ENCODE peak calls at places on chromosome 4, in seven cellular contexts. G, H, O, Y, T, A and E are unnamed samples.
A peak's percentile ranks its signal among the peaks of the same experiment; 100 is the strongest.

GRCh38 chr4:62661821-62662220 is 1461.7 kb downstream of the ADGRL3 start:
- DNase-seq in O (no peak), A (no peak), T (no peak), G (no peak), H (no peak), Y (no peak), E (no peak)

GRCh38 chr4:130141651-130142050 is 1045.7 kb downstream of the C4orf33 start:
- DNase-seq in H (no peak), O (no peak), A (no peak), G (no peak), Y (no peak), T (no peak), E (no peak)

GRCh38 chr4:181860157-181860556 is 383.0 kb upstream of the TENM3 start:
- DNase-seq in T (no peak), G (peak; percentile 55), H (peak; percentile 80), A (no peak), O (peak; percentile 29), Y (peak; percentile 27), E (peak; percentile 39)

GRCh38 chr4:88318751-88319350 is 34.5 kb upstream of the PPM1K start:
- DNase-seq in G (no peak), H (no peak), T (peak; percentile 75), O (no peak), Y (no peak), A (no peak), E (no peak)

GRCh38 chr4:7197910-7198309 is 5.6 kb downstream of the SORCS2 start:
- DNase-seq in H (no peak), O (no peak), G (no peak), T (no peak), A (no peak), Y (no peak), E (no peak)

GRCh38 chr4:14749910-14750309 is 252.4 kb upstream of the CPEB2 start:
- DNase-seq in Y (peak; percentile 8), T (peak; percentile 56), O (peak; percentile 34), H (no peak), G (peak; percentile 38), A (peak; percentile 29), E (no peak)

GRCh38 chr4:183438458-183439113 is 5.8 kb upstream of the CDKN2AIP start:
- DNase-seq in A (no peak), H (no peak), G (no peak), T (peak; percentile 100), O (peak; percentile 89), Y (peak; percentile 66), E (peak; percentile 45)

GRCh38 chr4:127995776-127996175 is 30.6 kb downstream of the ABHD18 start:
- DNase-seq in H (peak; percentile 11), Y (no peak), O (peak; percentile 34), T (peak; percentile 81), G (no peak), A (no peak), E (no peak)

GRCh38 chr4:149987330-149987751 is 90.9 kb upstream of the DCLK2 start:
- DNase-seq in G (peak; percentile 31), Y (peak; percentile 57), O (peak; percentile 27), A (no peak), T (no peak), H (no peak), E (no peak)
- H3K4me3 ChIP-seq in G (no peak overlapping the region), Y (no peak overlapping the region), O (no peak overlapping the region), A (no peak overlapping the region), T (no peak overlapping the region), H (no peak overlapping the region), E (no peak overlapping the region)

GRCh38 chr4:180449395-180449956 is 1793.7 kb upstream of the TENM3 start:
- DNase-seq in G (peak; percentile 55), A (no peak), Y (peak; percentile 27), O (peak; percentile 24), T (peak; percentile 0), H (no peak), E (peak; percentile 8)
- H3K4me3 ChIP-seq in G (peak overlapping the region; percentile 6), A (no peak overlapping the region), Y (no peak overlapping the region), O (no peak overlapping the region), T (no peak overlapping the region), H (no peak overlapping the region), E (no peak overlapping the region)

GRCh38 chr4:23438764-23439163 is 451.1 kb downstream of the PPARGC1A start:
- DNase-seq in Y (no peak), G (no peak), T (peak; percentile 28), H (no peak), O (peak; percentile 12), A (no peak), E (no peak)
- H3K4me3 ChIP-seq in Y (no peak overlapping the region), G (no peak overlapping the region), T (no peak overlapping the region), H (no peak overlapping the region), O (no peak overlapping the region), A (no peak overlapping the region), E (no peak overlapping the region)

DNA sequence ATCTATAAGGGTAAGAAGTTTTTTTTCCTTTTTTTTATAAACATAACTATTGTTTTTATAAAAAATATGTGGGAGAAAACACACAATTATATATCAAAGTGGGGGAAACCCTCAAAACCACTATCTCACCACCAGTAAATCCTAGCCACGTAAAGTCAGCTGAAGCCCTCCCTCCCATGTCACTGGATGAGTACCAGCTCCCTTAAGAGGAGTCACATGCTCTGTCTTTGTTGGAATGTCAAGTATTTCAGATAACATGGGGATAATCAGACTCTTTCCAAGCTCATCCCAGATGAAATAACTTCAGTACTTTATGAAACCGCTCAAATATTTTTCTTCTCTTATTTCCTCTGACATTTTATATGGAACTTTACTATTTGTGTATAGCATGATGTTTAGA is 2.4 kb downstream of the MYOZ2 start:
- DNase-seq in O (no peak), G (peak; percentile 64), Y (peak; percentile 69), A (no peak), H (no peak), T (no peak), E (no peak)
- H3K4me3 ChIP-seq in O (no peak overlapping the region), G (no peak overlapping the region), Y (no peak overlapping the region), A (peak overlapping the region; percentile 66), H (no peak overlapping the region), T (no peak overlapping the region), E (no peak overlapping the region)

GRCh38 chr4:73734405-73735070 is 5.8 kb upstream of the CXCL8 start:
- DNase-seq in Y (peak; percentile 71), G (no peak), T (no peak), H (no peak), O (peak; percentile 46), A (no peak), E (no peak)
- H3K4me3 ChIP-seq in Y (no peak overlapping the region), G (no peak overlapping the region), T (no peak overlapping the region), H (no peak overlapping the region), O (no peak overlapping the region), A (no peak overlapping the region), E (no peak overlapping the region)

DNA sequence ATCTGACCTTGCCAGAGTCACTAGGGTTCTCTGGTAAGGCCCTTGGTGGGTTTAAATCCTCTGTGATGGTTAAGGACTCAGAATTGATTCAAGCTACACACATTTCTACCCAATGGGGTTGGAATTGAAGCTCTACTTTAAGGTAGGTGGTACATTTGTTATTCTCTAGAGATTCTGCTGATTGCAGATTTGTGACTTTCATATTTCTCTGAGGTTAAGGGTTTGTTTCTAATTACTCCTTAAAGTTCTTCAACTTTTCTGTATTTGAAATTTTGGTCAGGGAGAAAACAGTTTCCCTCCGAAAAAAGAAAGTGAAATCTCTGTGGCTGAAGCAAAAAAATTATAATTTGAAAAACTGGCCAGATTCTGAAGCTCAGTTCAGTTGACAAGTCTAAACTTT is 25.8 kb upstream of the USP46 start:
- DNase-seq in H (no peak), T (no peak), O (no peak), A (no peak), G (no peak), Y (no peak), E (no peak)
- H3K4me3 ChIP-seq in H (no peak overlapping the region), T (no peak overlapping the region), O (no peak overlapping the region), A (no peak overlapping the region), G (no peak overlapping the region), Y (no peak overlapping the region), E (no peak overlapping the region)

GRCh38 chr4:94490437-94490836 is 38.7 kb downstream of the PDLIM5 start:
- DNase-seq in O (no peak), A (no peak), G (no peak), Y (no peak), H (no peak), T (no peak), E (no peak)

GRCh38 chr4:94486372-94486801 is 34.6 kb downstream of the PDLIM5 start:
- DNase-seq in G (no peak), H (no peak), A (no peak), T (peak; percentile 65), Y (peak; percentile 62), O (peak; percentile 64), E (peak; percentile 32)

GRCh38 chr4:94489075-94489474 is 37.3 kb downstream of the PDLIM5 start:
- DNase-seq in H (no peak), Y (no peak), O (no peak), A (no peak), G (no peak), T (peak; percentile 65), E (no peak)

GRCh38 chr4:94491322-94491721 is 39.6 kb downstream of the PDLIM5 start:
- DNase-seq in A (no peak), O (peak; percentile 59), Y (peak; percentile 38), T (peak; percentile 54), H (no peak), G (no peak), E (peak; percentile 16)

DNA sequence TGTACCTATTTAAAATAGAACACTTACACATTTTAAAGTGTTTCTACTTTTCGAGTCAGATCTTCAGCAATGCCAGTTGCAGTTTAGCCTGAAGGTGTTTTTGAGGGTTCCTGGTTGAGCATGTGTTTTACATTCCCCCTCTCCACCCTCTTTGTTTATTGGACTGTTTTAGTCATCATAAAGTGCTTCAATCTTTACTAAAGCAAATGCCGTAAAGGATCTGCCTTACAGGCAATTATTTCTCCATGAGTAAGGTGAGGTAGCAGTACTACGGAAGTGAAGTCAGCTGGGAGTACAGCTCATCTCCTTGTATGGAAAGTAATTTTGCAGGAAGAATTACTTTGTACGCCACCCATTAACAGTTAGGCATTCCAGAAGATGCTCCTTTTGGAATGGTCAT is 36.9 kb downstream of the PDLIM5 start:
- DNase-seq in T (peak; percentile 99), A (no peak), H (peak; percentile 55), Y (no peak), G (no peak), O (peak; percentile 60), E (peak; percentile 18)
- H3K4me3 ChIP-seq in T (no peak overlapping the region), A (peak overlapping the region; percentile 7), H (no peak overlapping the region), Y (no peak overlapping the region), G (no peak overlapping the region), O (no peak overlapping the region), E (no peak overlapping the region)

DNA sequence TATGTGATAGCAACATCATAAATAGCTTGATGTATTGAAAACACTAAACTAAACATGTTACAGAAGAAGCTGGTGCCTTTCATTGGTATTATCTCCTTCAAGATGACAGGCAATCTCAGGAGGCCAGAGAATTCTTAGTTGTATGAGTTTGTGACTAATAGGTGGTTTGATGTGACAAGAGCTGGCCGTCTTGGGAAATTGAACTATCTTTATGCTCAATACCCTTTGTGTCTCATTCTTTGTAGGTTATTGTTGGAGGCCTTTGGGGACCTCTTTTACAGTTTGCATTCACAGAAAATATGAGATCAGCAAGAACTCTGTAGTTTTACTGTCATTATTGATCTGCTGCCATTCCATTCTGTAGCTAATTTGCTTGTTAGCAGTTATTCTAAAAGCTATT is 659.2 kb upstream of the PITX2 start:
- DNase-seq in G (no peak), T (no peak), O (no peak), A (no peak), H (no peak), Y (no peak), E (no peak)
- H3K4me3 ChIP-seq in G (no peak overlapping the region), T (no peak overlapping the region), O (no peak overlapping the region), A (no peak overlapping the region), H (no peak overlapping the region), Y (no peak overlapping the region), E (no peak overlapping the region)

GRCh38 chr4:87052615-87053014 is 117.8 kb downstream of the AFF1 start:
- DNase-seq in Y (no peak), T (no peak), H (no peak), G (no peak), A (no peak), O (no peak), E (no peak)
- H3K4me3 ChIP-seq in Y (no peak overlapping the region), T (no peak overlapping the region), H (no peak overlapping the region), G (no peak overlapping the region), A (no peak overlapping the region), O (no peak overlapping the region), E (no peak overlapping the region)